ENCODE peak calls at places on chromosomes 3 and 15, in six cellular contexts. One of them, this sample, is unnamed.

GRCh38 chr3:52986938-52987337 is 58.9 kb downstream of the SFMBT1 start:
- DNase-seq in stimulated activated CD8-positive, alpha-beta memory T cell treated with anti-CD3 and anti-CD28 coated beads, Interleukin-15, amount 100 ng/mL, for 48 hours: no peak
- DNase-seq in stimulated activated CD4-positive, alpha-beta T cell treated with anti-CD3 and anti-CD28 coated beads, Interleukin-1b, Interleukin-23, amount 100 ng/mL, for 24 hours: no peak
- DNase-seq in posterior cingulate gyrus: no peak
- DNase-seq in psoas muscle: no peak
- DNase-seq in ELR: peak
- DNase-seq in this sample: no peak

GRCh38 chr3:167113466-167113865 is 266.6 kb downstream of the ZBBX start:
- DNase-seq in stimulated activated CD8-positive, alpha-beta memory T cell treated with anti-CD3 and anti-CD28 coated beads, Interleukin-15, amount 100 ng/mL, for 48 hours: no peak
- DNase-seq in stimulated activated CD4-positive, alpha-beta T cell treated with anti-CD3 and anti-CD28 coated beads, Interleukin-1b, Interleukin-23, amount 100 ng/mL, for 24 hours: no peak
- DNase-seq in posterior cingulate gyrus: no peak
- DNase-seq in psoas muscle: no peak
- DNase-seq in ELR: no peak
- DNase-seq in this sample: no peak

GRCh38 chr3:86993704-86994103 is 2.8 kb upstream of the VGLL3 start:
- DNase-seq in stimulated activated CD8-positive, alpha-beta memory T cell treated with anti-CD3 and anti-CD28 coated beads, Interleukin-15, amount 100 ng/mL, for 48 hours: no peak
- DNase-seq in stimulated activated CD4-positive, alpha-beta T cell treated with anti-CD3 and anti-CD28 coated beads, Interleukin-1b, Interleukin-23, amount 100 ng/mL, for 24 hours: no peak
- DNase-seq in posterior cingulate gyrus: peak
- DNase-seq in psoas muscle: no peak
- DNase-seq in ELR: peak
- DNase-seq in this sample: no peak

GRCh38 chr3:1214928-1215327 is 122.1 kb downstream of the CNTN6 start:
- DNase-seq in stimulated activated CD8-positive, alpha-beta memory T cell treated with anti-CD3 and anti-CD28 coated beads, Interleukin-15, amount 100 ng/mL, for 48 hours: no peak
- DNase-seq in stimulated activated CD4-positive, alpha-beta T cell treated with anti-CD3 and anti-CD28 coated beads, Interleukin-1b, Interleukin-23, amount 100 ng/mL, for 24 hours: no peak
- DNase-seq in posterior cingulate gyrus: no peak
- DNase-seq in psoas muscle: no peak
- DNase-seq in ELR: no peak
- DNase-seq in this sample: no peak

GRCh38 chr15:83565553-83566159 is 88.3 kb upstream of the ADAMTSL3 start:
- DNase-seq in stimulated activated CD8-positive, alpha-beta memory T cell treated with anti-CD3 and anti-CD28 coated beads, Interleukin-15, amount 100 ng/mL, for 48 hours: no peak
- DNase-seq in stimulated activated CD4-positive, alpha-beta T cell treated with anti-CD3 and anti-CD28 coated beads, Interleukin-1b, Interleukin-23, amount 100 ng/mL, for 24 hours: no peak
- DNase-seq in posterior cingulate gyrus: no peak
- DNase-seq in psoas muscle: no peak
- DNase-seq in ELR: peak
- DNase-seq in this sample: no peak

GRCh38 chr3:32428092-32429068 is 36.7 kb downstream of the CMTM7 start:
- DNase-seq in stimulated activated CD8-positive, alpha-beta memory T cell treated with anti-CD3 and anti-CD28 coated beads, Interleukin-15, amount 100 ng/mL, for 48 hours: no peak
- DNase-seq in stimulated activated CD4-positive, alpha-beta T cell treated with anti-CD3 and anti-CD28 coated beads, Interleukin-1b, Interleukin-23, amount 100 ng/mL, for 24 hours: no peak
- DNase-seq in posterior cingulate gyrus: no peak
- DNase-seq in psoas muscle: no peak
- DNase-seq in ELR: no peak
- DNase-seq in this sample: no peak

GRCh38 chr3:16840111-16840444 is 44.7 kb upstream of the PLCL2 start:
- DNase-seq in stimulated activated CD8-positive, alpha-beta memory T cell treated with anti-CD3 and anti-CD28 coated beads, Interleukin-15, amount 100 ng/mL, for 48 hours: no peak
- DNase-seq in stimulated activated CD4-positive, alpha-beta T cell treated with anti-CD3 and anti-CD28 coated beads, Interleukin-1b, Interleukin-23, amount 100 ng/mL, for 24 hours: no peak
- DNase-seq in posterior cingulate gyrus: no peak
- DNase-seq in psoas muscle: no peak
- DNase-seq in ELR: peak
- DNase-seq in this sample: no peak

GRCh38 chr15:63236272-63236671 is 41.1 kb upstream of the APH1B start:
- DNase-seq in stimulated activated CD8-positive, alpha-beta memory T cell treated with anti-CD3 and anti-CD28 coated beads, Interleukin-15, amount 100 ng/mL, for 48 hours: no peak
- DNase-seq in stimulated activated CD4-positive, alpha-beta T cell treated with anti-CD3 and anti-CD28 coated beads, Interleukin-1b, Interleukin-23, amount 100 ng/mL, for 24 hours: no peak
- DNase-seq in posterior cingulate gyrus: no peak
- DNase-seq in psoas muscle: no peak
- DNase-seq in ELR: peak
- DNase-seq in this sample: no peak

GRCh38 chr15:98896802-98897732 is 110.5 kb downstream of the PGPEP1L start:
- DNase-seq in stimulated activated CD8-positive, alpha-beta memory T cell treated with anti-CD3 and anti-CD28 coated beads, Interleukin-15, amount 100 ng/mL, for 48 hours: no peak
- DNase-seq in stimulated activated CD4-positive, alpha-beta T cell treated with anti-CD3 and anti-CD28 coated beads, Interleukin-1b, Interleukin-23, amount 100 ng/mL, for 24 hours: no peak
- DNase-seq in posterior cingulate gyrus: no peak
- DNase-seq in psoas muscle: no peak
- DNase-seq in ELR: peak
- DNase-seq in this sample: no peak

This sample was measured in left cardiac atrium.